ENCODE peak calls at places on chromosomes 5 and 9, in nine cellular contexts. K is effector memory CD8-positive, alpha-beta T cell; M is nucleus accumbens; Y is iris pigment epithelial cell; U is central memory CD4-positive, alpha-beta T cell; L is ureter; D is NCI-H2171 treated with DMSO at 0.1 percent for 48 hours; W is ovary; H is brain microvascular endothelial cell. N is an unnamed sample.
A peak's percentile ranks its signal among the peaks of the same experiment; 100 is the strongest.

GRCh38 chr5:154850255-154851062 is at the start of gene FAXDC2:
- DNase-seq in K (no peak), M (peak; percentile 79), Y (peak; percentile 93), U (no peak), L (peak; percentile 76), D (no peak), W (peak; percentile 85), H (peak; percentile 85), N (no peak)

GRCh38 chr5:18314192-18314778 is 680.0 kb downstream of the TAF11L14 start:
- DNase-seq in K (no peak), M (no peak), Y (peak; percentile 25), U (no peak), L (no peak), D (peak; percentile 39), W (no peak), H (no peak), N (no peak)

GRCh38 chr5:169003721-169004481 is 297.0 kb downstream of the SLIT3 start:
- DNase-seq in K (no peak), M (no peak), Y (no peak), U (no peak), L (no peak), D (no peak), W (peak; percentile 65), H (no peak), N (no peak)

GRCh38 chr9:91428927-91429351 is 5.3 kb upstream of the NFIL3 start:
- DNase-seq in K (no peak), M (no peak), Y (peak; percentile 90), U (no peak), L (no peak), D (no peak), W (no peak), H (no peak), N (no peak)

GRCh38 chr9:118522093-118523028 is 818.2 kb downstream of the TLR4 start:
- DNase-seq in K (no peak), M (no peak), Y (peak; percentile 56), U (no peak), L (no peak), D (peak; percentile 27), W (no peak), H (peak; percentile 68), N (no peak)

GRCh38 chr5:73295447-73295846 is 122.5 kb downstream of the TMEM174 start:
- DNase-seq in K (no peak), M (no peak), Y (no peak), U (no peak), L (no peak), D (no peak), W (no peak), H (no peak), N (no peak)

GRCh38 chr5:138467711-138468132 is 2.4 kb downstream of the EGR1 start:
- DNase-seq in K (no peak), M (no peak), Y (no peak), U (no peak), L (no peak), D (no peak), W (peak; percentile 50), H (no peak), N (no peak)

GRCh38 chr5:36168737-36169136 is 16.8 kb downstream of the SKP2 start:
- DNase-seq in K (no peak), M (no peak), Y (no peak), U (peak; percentile 44), L (no peak), D (no peak), W (no peak), H (no peak), N (no peak)

N was measured in HS-5.